ENCODE peak calls at places on chromosomes 5 and 9, in six cellular contexts. F is neural progenitor cell, A is IMR-90, H is LNCaP clone FGC, O is fibroblast of pulmonary artery, C is astrocyte of the spinal cord. G is an unnamed sample.

GRCh38 chr5:68290260-68290674 is 74.7 kb downstream of the PIK3R1 start:
- DNase-seq in H (peak; percentile 71), O (peak; percentile 59), A (peak; percentile 54), F (no peak), C (peak; percentile 46), G (peak; percentile 19)

GRCh38 chr5:8458038-8458383 is 589.1 kb downstream of the MTRR start:
- DNase-seq in C (peak; percentile 14), H (no peak), O (peak; percentile 46), A (peak; percentile 23), F (no peak), G (no peak)

GRCh38 chr5:134175874-134176522 is 752 bp downstream of the SKP1 start:
- DNase-seq in H (no peak), A (peak; percentile 25), F (no peak), C (peak; percentile 22), O (peak; percentile 25), G (no peak)

GRCh38 chr5:54746346-54746745 is 228.8 kb downstream of the SNX18 start:
- DNase-seq in F (no peak), H (no peak), C (no peak), O (no peak), A (no peak), G (no peak)

GRCh38 chr9:132152231-132152630 is 9.6 kb upstream of the NTNG2 start:
- DNase-seq in O (no peak), H (no peak), C (no peak), A (no peak), F (no peak), G (no peak)

GRCh38 chr5:81579525-81579924 is 171.4 kb downstream of the SSBP2 start:
- DNase-seq in O (peak; percentile 68), F (no peak), H (no peak), C (no peak), A (peak; percentile 11), G (peak; percentile 4)

GRCh38 chr5:177537389-177538361 is 16.7 kb downstream of the FAM193B start:
- DNase-seq in F (no peak), C (peak; percentile 67), A (peak; percentile 95), O (peak; percentile 88), H (peak; percentile 94), G (peak; percentile 11)

GRCh38 chr9:89463986-89464901 is 33.7 kb downstream of the SEMA4D start:
- DNase-seq in H (no peak), O (no peak), C (no peak), A (no peak), F (no peak), G (no peak)

GRCh38 chr5:17217421-17218352 is at the start of gene BASP1:
- DNase-seq in C (peak; percentile 87), F (peak; percentile 94), A (peak; percentile 75), H (no peak), O (peak; percentile 84), G (no peak)

GRCh38 chr9:34204011-34204635 is 25.3 kb downstream of the UBAP1 start:
- DNase-seq in A (no peak), H (no peak), F (no peak), O (no peak), C (no peak), G (no peak)

GRCh38 chr5:766666-767431 is 17.7 kb downstream of the ZDHHC11B start:
- DNase-seq in C (no peak), O (no peak), F (no peak), H (no peak), A (no peak), G (no peak)

GRCh38 chr9:4852419-4852818 is 59.7 kb downstream of the RCL1 start:
- DNase-seq in O (no peak), A (no peak), H (no peak), C (no peak), F (no peak), G (no peak)

GRCh38 chr9:130914417-130915095 is 17.9 kb upstream of the QRFP start:
- DNase-seq in O (no peak), A (no peak), C (no peak), H (no peak), F (no peak), G (no peak)

GRCh38 chr9:135073081-135073740 is 14.3 kb upstream of the OLFM1 start:
- DNase-seq in F (no peak), O (no peak), H (no peak), C (no peak), A (no peak), G (no peak)

GRCh38 chr9:61673664-61674381 is 484.0 kb downstream of the SPATA31A7 start:
- DNase-seq in F (no peak), O (no peak), C (no peak), H (no peak), A (no peak), G (no peak)

GRCh38 chr5:109950634-109951033 is 260.9 kb downstream of the MAN2A1 start:
- DNase-seq in O (no peak), A (no peak), C (no peak), H (no peak), F (no peak), G (no peak)

GRCh38 chr5:18789216-18789615 is 1155.0 kb downstream of the TAF11L14 start:
- DNase-seq in F (no peak), O (no peak), C (no peak), A (no peak), H (no peak), G (no peak)

GRCh38 chr9:34507556-34507955 is 15.2 kb downstream of the ENHO start:
- DNase-seq in F (no peak), C (no peak), H (no peak), O (no peak), A (no peak), G (no peak)

GRCh38 chr9:137456061-137456863 is 2.9 kb downstream of the NSMF start:
- DNase-seq in C (peak; percentile 89), H (no peak), F (no peak), O (peak; percentile 38), A (peak; percentile 28), G (peak; percentile 81)

GRCh38 chr9:27711241-27711640 is 138.0 kb upstream of the C9orf72 start:
- DNase-seq in F (no peak), A (no peak), C (no peak), O (no peak), H (no peak), G (no peak)

GRCh38 chr5:93891491-93892480 is 150.4 kb upstream of the POU5F2 start:
- DNase-seq in O (no peak), H (peak; percentile 50), A (no peak), F (peak; percentile 71), C (no peak), G (no peak)

DNA sequence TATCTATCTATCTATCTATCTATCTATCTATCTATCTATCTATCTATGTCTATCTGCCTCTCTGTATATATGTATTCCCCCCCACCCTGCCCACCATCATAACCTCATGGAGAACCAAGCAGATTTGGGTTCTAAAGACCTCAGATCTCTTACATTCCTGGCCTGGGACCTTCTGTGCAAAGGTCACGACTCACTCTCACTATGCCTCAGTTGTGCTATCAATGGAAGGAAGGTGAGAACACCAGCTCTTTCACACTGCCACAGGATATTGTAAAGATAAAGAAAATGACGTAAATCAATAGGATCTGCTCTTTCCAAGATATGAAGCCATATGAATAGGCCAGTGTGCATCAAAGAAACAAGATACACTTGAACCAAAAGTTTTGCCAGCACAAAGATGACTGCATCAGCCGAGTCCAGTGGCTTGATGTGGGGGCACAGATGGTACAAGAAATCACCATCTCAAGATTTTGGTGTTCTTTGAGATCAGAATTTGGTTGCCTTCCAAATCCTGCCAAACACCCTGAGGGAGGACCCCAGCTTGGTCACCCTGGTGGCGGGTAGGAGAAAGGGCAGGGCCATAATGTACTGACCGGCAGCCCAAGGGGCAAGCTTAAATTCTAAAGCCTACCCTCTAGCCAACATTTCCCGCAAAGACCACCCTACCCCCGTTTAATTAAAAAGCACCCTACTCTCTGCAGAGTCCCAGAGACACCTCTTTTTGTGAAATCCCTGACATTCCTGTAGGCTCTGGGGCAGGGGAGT is 8.4 kb upstream of the FGF1 start:
- DNase-seq in F (no peak), O (no peak), C (no peak), A (no peak), H (no peak), G (no peak)
- TF ChIP-seq CTCF in F (peak; percentile 33), O (peak; percentile 16), C (peak; percentile 19), A (no peak), H (no peak), G (peak; percentile 20)

DNA sequence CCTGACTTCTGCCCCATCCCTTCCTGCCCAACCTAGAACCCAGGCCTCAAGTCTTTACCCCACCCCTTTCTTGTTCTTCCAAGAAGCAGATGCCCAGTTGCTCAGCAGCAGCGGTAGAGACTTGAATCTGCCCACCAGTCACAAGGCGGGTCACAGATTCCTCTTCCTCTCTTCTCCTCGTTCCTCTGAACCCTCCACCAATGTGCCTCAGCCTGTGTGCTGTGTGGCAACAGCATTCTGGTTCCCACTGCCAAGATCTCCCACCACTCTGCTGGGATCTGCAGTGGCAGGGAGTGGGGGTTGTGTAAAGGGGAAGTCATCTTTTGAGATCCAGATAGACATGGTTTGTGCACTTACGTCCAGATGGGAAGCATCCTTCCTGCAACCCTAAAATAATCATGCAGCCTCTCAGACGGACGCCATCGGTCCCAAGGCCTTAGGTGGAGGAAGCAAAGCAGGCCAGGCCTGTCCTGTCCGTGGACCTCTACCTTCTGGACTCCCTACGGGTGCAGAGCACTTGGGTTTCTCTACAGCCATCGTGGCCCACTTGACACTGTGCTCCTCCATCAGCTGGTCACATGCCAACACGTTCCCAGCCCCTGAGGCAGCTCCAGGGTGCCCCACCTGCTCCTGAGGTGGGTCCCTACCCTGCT is 7.7 kb upstream of the RPL26L1 start:
- DNase-seq in H (no peak), C (no peak), O (no peak), A (no peak), F (no peak), G (no peak)
- H3K4me3 ChIP-seq in H (no peak overlapping the region), C (no peak overlapping the region), O (no peak overlapping the region), A (no peak overlapping the region), F (no peak overlapping the region), G (no peak overlapping the region)

GRCh38 chr5:79759848-79760247 is 70.2 kb downstream of the CMYA5 start:
- DNase-seq in A (no peak), C (no peak), H (no peak), O (no peak), F (no peak), G (no peak)

GRCh38 chr5:79754865-79755555 is 65.4 kb downstream of the CMYA5 start:
- DNase-seq in H (no peak), O (no peak), C (no peak), F (no peak), A (no peak), G (no peak)

GRCh38 chr5:79762929-79763328 is 73.3 kb downstream of the CMYA5 start:
- DNase-seq in C (no peak), O (no peak), A (no peak), H (no peak), F (no peak), G (no peak)

GRCh38 chr5:79756102-79756501 is 66.5 kb downstream of the CMYA5 start:
- DNase-seq in O (no peak), H (no peak), A (no peak), F (no peak), C (no peak), G (no peak)

GRCh38 chr5:79759436-79759835 is 69.8 kb downstream of the CMYA5 start:
- DNase-seq in C (peak; percentile 81), O (peak; percentile 51), A (peak; percentile 74), H (no peak), F (no peak), G (peak; percentile 79)
- TF ChIP-seq CTCF in C (no peak), O (no peak), A (no peak), H (no peak), F (no peak), G (no peak)

GRCh38 chr5:52799983-52800393 is 12.3 kb downstream of the ITGA1 start:
- DNase-seq in C (peak; percentile 94), A (peak; percentile 94), O (peak; percentile 96), H (peak; percentile 73), F (peak; percentile 98), G (peak; percentile 79)
- H3K4me3 ChIP-seq in C (peak overlapping the region; percentile 77), A (peak overlapping the region; percentile 56), O (peak overlapping the region; percentile 76), H (peak overlapping the region; percentile 89), F (peak overlapping the region; percentile 74), G (peak overlapping the region; percentile 69)